ENCODE peak calls at places on chromosomes 4 and X, in six cellular contexts. Q is tibial nerve, I is upper lobe of left lung, P is stomach, E is ovary, O is sigmoid colon. X is an unnamed sample.

GRCh38 chr4:165379662-165380061 is 854 bp downstream of the CPE start:
- DNase-seq in I (no peak), O (no peak), P (no peak), E (no peak), Q (no peak), X (no peak)

GRCh38 chrX:107506596-107507031 is 57.2 kb downstream of the FRMPD3 start:
- DNase-seq in E (no peak), P (no peak), Q (no peak), I (no peak), O (no peak), X (no peak)

GRCh38 chrX:151370906-151371305 is 26.1 kb upstream of the VMA21 start:
- DNase-seq in P (no peak), O (no peak), Q (no peak), E (no peak), I (no peak), X (no peak)

GRCh38 chr4:107824367-107825071 is at the start of gene SGMS2:
- DNase-seq in P (peak; percentile 93), E (peak; percentile 59), Q (peak; percentile 80), I (peak; percentile 94), O (peak; percentile 95), X (peak; percentile 90)

GRCh38 chrX:10769696-10770619 is 149.6 kb upstream of the MID1 start:
- DNase-seq in I (no peak), E (no peak), O (no peak), Q (no peak), P (no peak), X (no peak)

GRCh38 chr4:26648260-26648659 is 64.4 kb downstream of the TBC1D19 start:
- DNase-seq in P (no peak), E (no peak), Q (no peak), O (no peak), I (no peak), X (no peak)

GRCh38 chr4:28279249-28279648 is 1418.6 kb downstream of the STIM2 start:
- DNase-seq in E (no peak), P (no peak), O (no peak), I (no peak), Q (no peak), X (no peak)

GRCh38 chr4:115165503-115165902 is 52.1 kb upstream of the NDST4 start:
- DNase-seq in O (no peak), P (no peak), E (no peak), I (no peak), Q (no peak), X (no peak)

GRCh38 chrX:112849010-112849409 is 8.4 kb upstream of the AMOT start:
- DNase-seq in P (no peak), Q (no peak), O (no peak), E (no peak), I (no peak), X (no peak)

GRCh38 chrX:35919536-35920309 is at the start of gene CFAP47:
- DNase-seq in Q (no peak), E (no peak), P (peak; percentile 30), O (no peak), I (peak; percentile 32), X (peak; percentile 12)

GRCh38 chrX:2242980-2243379 is 257.8 kb downstream of the DHRSX start:
- DNase-seq in E (no peak), I (no peak), Q (no peak), O (no peak), P (no peak), X (no peak)

GRCh38 chrX:47247206-47247998 is 14.6 kb downstream of the USP11 start:
- DNase-seq in O (peak; percentile 57), I (no peak), E (no peak), Q (no peak), P (no peak), X (no peak)

GRCh38 chr4:163611784-163612445 is 117.4 kb downstream of the TMA16 start:
- DNase-seq in Q (no peak), O (no peak), E (no peak), P (no peak), I (no peak), X (no peak)

GRCh38 chr4:94635172-94635571 is 122.6 kb upstream of the BMPR1B start:
- DNase-seq in P (no peak), E (no peak), I (no peak), O (no peak), Q (no peak), X (no peak)

GRCh38 chr4:148054275-148054674 is 322.4 kb downstream of the ARHGAP10 start:
- DNase-seq in O (no peak), I (no peak), E (no peak), Q (no peak), P (no peak), X (no peak)

DNA sequence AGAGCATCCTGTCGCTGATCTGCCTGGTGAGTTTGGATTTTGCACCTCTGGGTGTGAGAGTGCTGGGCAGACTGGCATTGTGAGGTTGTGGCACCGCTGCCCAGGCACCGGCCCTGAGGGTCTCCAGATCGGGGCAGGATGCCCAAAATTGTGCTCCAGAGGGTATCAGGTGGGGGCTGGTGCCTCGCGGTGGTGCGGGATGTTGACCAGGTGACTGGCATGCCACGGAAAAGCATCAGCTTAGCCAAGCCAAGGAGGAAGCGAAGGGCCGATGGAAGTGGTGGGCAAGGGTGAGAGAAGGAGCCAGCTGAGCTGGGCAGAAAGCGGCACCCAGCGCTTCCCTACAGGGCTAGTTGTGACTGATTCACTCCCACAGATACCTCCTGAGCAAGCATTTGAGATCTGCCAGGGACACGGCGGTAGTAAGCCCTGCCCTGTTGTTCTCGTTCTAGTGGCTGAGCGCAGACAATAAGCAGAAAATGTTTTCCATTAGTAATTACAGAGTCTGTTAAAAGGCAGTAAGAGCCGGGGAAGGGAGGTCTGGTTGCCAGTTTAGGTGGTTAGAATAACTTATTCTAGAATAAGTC is 809 bp downstream of the ZFP92 start:
- DNase-seq in Q (no peak), P (no peak), I (no peak), E (no peak), O (no peak), X (no peak)
- TF ChIP-seq EP300 in Q (no peak), P (no peak), I (no peak), E (no peak), O (no peak), X (no peak)

GRCh38 chr4:8185930-8186329 is 13.2 kb upstream of the SH3TC1 start:
- DNase-seq in I (no peak), P (no peak), E (no peak), O (no peak), Q (no peak), X (no peak)
- TF ChIP-seq EP300 in I (no peak), P (no peak), E (no peak), O (no peak), Q (no peak), X (no peak)

GRCh38 chr4:149404143-149404542 is 411.5 kb downstream of the IQCM start:
- DNase-seq in I (no peak), Q (no peak), O (no peak), P (no peak), E (no peak), X (no peak)

GRCh38 chr4:149409186-149410056 is 406.2 kb downstream of the IQCM start:
- DNase-seq in P (no peak), I (no peak), Q (no peak), E (no peak), O (no peak), X (no peak)
- TF ChIP-seq EP300 in P (no peak), I (no peak), Q (no peak), E (no peak), O (no peak), X (no peak)

DNA sequence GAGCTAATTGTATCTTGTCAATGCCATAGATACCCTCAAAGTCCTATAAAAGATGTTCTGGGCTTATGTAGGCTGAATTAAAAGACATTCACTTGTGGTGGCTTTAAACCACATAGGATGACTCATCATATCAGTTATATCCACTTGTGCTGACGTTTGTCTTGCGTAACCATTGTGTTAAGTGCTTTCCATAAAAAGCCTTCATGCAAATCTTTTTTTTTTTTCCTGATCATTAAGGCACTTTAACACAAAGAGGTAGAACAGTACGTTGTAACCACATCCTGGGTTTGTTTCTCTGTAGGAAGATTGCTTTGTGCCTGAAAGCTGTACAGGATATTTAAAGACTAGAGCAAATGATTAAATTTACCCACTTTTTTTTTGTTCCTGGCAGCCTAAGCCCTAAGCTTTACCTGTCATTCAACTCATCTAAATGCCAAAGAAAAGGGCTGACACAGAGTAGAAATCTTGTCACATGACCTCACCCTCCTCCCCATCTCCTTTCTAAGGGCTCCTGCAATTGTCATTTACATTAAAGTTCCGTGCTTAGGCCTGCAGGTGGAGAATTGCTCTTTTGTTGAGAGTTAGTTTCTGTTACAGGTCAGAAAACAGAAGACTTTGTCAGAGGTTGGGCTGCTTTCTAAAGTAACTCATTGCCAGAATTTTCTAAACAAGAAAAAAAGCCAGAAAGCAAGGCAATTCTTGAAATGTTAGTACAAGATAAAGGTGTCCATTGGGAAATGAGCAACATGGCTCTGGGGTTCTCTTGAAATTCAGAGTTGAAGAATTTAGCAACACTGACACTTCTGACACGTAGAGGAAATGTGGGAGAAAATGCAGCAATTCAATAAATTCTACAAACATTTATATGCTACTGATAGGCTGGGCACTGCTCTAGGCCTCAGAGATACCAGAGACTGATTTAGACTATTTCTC is 555.6 kb downstream of the PPARGC1A start:
- DNase-seq in I (peak; percentile 48), P (no peak), E (no peak), O (no peak), Q (no peak), X (no peak)
- TF ChIP-seq EP300 in I (no peak), P (no peak), E (no peak), O (no peak), Q (no peak), X (no peak)

DNA sequence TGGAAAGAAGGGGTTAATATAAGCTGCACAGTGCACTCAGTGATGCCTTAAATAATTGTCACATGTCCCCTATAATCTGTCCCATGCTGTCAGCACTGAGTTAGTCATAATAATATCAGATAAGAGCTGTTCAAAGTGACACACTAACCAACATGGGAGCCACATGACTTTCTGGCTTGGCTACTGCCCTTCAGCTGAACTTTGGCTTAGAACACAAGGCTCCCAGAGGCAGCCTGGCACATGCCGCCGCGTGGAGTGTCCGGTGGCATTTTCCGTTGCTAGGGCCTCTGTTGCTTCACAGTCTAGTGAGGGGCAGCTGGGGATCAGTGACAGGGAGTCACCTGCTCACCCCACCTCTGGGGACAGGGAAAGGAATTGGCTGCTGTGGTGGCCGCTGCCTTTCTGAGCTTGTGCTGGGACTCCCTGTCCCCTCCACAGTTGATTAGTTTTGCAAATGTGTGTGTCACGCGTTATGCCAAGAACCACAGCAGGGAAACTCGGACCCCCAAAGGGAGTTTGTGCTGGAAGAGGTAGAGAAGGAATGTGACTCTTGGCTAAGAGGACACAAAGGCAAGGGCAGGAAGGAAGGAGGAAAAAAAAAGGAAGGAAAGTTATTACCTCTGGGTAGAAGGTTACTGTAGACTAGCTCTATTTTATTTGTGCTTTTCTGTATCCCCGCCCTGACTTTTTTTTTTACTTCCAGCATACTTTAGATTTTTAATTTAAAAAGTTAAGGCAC is 41.1 kb upstream of the PPARGC1A start:
- DNase-seq in I (peak; percentile 69), Q (peak; percentile 16), O (peak; percentile 64), P (peak; percentile 83), E (no peak), X (peak; percentile 34)
- TF ChIP-seq EP300 in I (no peak), Q (no peak), O (no peak), P (no peak), E (no peak), X (no peak)

DNA sequence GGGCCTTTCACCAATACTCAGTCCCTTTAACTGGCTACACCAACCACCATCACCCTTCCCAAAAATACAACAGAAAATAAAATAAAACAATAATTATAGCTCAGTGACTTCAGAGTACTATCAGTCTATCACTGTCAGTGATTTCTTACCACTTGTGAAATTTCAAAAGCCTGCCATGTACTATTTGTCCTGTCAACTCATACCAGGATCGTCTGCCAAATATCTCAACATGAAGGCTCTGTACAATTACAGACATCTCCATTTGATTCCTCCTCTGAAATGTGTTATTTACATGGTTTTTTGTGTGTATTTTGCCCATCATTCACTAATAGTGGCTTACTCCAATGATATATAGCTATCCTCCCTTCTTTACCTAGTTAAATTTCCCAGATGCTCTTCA is 772.0 kb downstream of the IL1RAPL1 start:
- DNase-seq in O (no peak), P (no peak), Q (no peak), E (no peak), I (no peak), X (no peak)
- TF ChIP-seq EP300 in O (no peak), P (no peak), Q (no peak), E (no peak), I (no peak), X (no peak)

X was measured in transverse colon.